ENCODE peak calls at places on chromosomes 1 and 21, in four cellular contexts. L is astrocyte of the hippocampus; H is neural crest cell; R is stimulated activated CD4-positive, alpha-beta T cell treated with anti-CD3 and anti-CD28 coated beads, TNF-alpha, amount 100 ng/mL, for 4 hours. F is an unnamed sample.

GRCh38 chr1:210407207-210407886 is 78.6 kb downstream of the HHAT start:
- DNase-seq in R (peak; percentile 69), L (peak; percentile 83), H (peak; percentile 79), F (peak; percentile 76)

GRCh38 chr21:25573409-25574206 is 33.7 kb downstream of the MRPL39 start:
- DNase-seq in R (no peak), L (peak; percentile 86), H (no peak), F (peak; percentile 74)

GRCh38 chr1:101004666-101005065 is 20.9 kb downstream of the DPH5 start:
- DNase-seq in H (no peak), R (no peak), L (no peak), F (peak; percentile 78)

GRCh38 chr1:221829327-221830011 is 87.6 kb upstream of the DUSP10 start:
- DNase-seq in R (no peak), L (peak; percentile 89), H (no peak), F (peak; percentile 75)

GRCh38 chr1:14529436-14529835 is 69.0 kb upstream of the KAZN start:
- DNase-seq in R (no peak), H (no peak), L (no peak), F (no peak)

GRCh38 chr1:215776336-215776735 is 209.2 kb downstream of the KCTD3 start:
- DNase-seq in L (no peak), R (no peak), H (no peak), F (no peak)

GRCh38 chr1:29708818-29709710 is 472.7 kb downstream of the PTPRU start:
- DNase-seq in L (peak; percentile 83), R (no peak), H (no peak), F (no peak)

GRCh38 chr1:173601588-173601987 is 1.3 kb downstream of the SLC9C2 start:
- DNase-seq in R (no peak), H (no peak), L (no peak), F (no peak)

GRCh38 chr1:25031966-25032667 is 102.0 kb upstream of the RUNX3 start:
- DNase-seq in L (peak; percentile 38), H (no peak), R (no peak), F (peak; percentile 34)

GRCh38 chr1:65812065-65812464 is 19.4 kb downstream of the PDE4B start:
- DNase-seq in R (no peak), L (peak; percentile 66), H (no peak), F (peak; percentile 85)

GRCh38 chr1:198298653-198299052 is 141.9 kb downstream of the NEK7 start:
- DNase-seq in R (no peak), H (no peak), L (no peak), F (no peak)

GRCh38 chr1:244154882-244155531 is 103.9 kb downstream of the ZBTB18 start:
- DNase-seq in L (peak; percentile 68), H (peak; percentile 39), R (no peak), F (no peak)

GRCh38 chr1:84693774-84694173 is 3.5 kb upstream of the SSX2IP start:
- DNase-seq in L (no peak), R (no peak), H (no peak), F (no peak)

GRCh38 chr1:200811704-200812103 is 61.1 kb upstream of the GPR25 start:
- DNase-seq in L (no peak), R (no peak), H (no peak), F (peak; percentile 63)

GRCh38 chr1:1955651-1956094 is 36.6 kb upstream of the TMEM52 start:
- DNase-seq in H (no peak), L (no peak), R (no peak), F (no peak)

GRCh38 chr21:44657635-44658183 is at the start of gene KRTAP12-3:
- DNase-seq in L (no peak), R (no peak), H (no peak), F (no peak)

GRCh38 chr1:39900662-39901485 is 843 bp downstream of the MYCL start:
- DNase-seq in L (peak; percentile 66), H (peak; percentile 27), R (no peak), F (peak; percentile 62)